ENCODE peak calls at places on chromosomes 2 and 18, in four cellular contexts. S, E, Y and A are unnamed samples.

GRCh38 chr18:47250415-47251046 is 929 bp downstream of the SKOR2 start:
- DNase-seq in Y (no peak), S (no peak), E (no peak), A (no peak)

GRCh38 chr18:417495-417894 is 83.0 kb downstream of the COLEC12 start:
- DNase-seq in Y (no peak), E (no peak), S (peak; percentile 59), A (no peak)

GRCh38 chr2:26693287-26693849 is 846 bp downstream of the KCNK3 start:
- DNase-seq in S (no peak), Y (no peak), E (no peak), A (no peak)

GRCh38 chr2:163812926-163813520 is 77.2 kb upstream of the FIGN start:
- DNase-seq in S (no peak), Y (no peak), E (no peak), A (no peak)

GRCh38 chr2:239881561-239882320 is 143.4 kb downstream of the NDUFA10 start:
- DNase-seq in Y (no peak), E (peak; percentile 15), S (peak; percentile 75), A (no peak)

GRCh38 chr18:58097127-58097906 is 53.3 kb downstream of the NEDD4L start:
- DNase-seq in S (peak; percentile 73), E (no peak), Y (no peak), A (no peak)

GRCh38 chr2:216789088-216789487 is 70.8 kb downstream of the TNP1 start:
- DNase-seq in Y (no peak), S (no peak), E (no peak), A (peak; percentile 78)

GRCh38 chr2:138948070-138948539 is 167.9 kb upstream of the NXPH2 start:
- DNase-seq in S (peak; percentile 45), E (peak; percentile 63), Y (no peak), A (no peak)

GRCh38 chr2:197307933-197308521 is 2.6 kb downstream of the ANKRD44 start:
- DNase-seq in E (no peak), S (no peak), Y (no peak), A (no peak)

GRCh38 chr2:109399061-109399460 is 214.7 kb downstream of the SEPTIN10 start:
- DNase-seq in Y (no peak), S (no peak), E (no peak), A (no peak)

GRCh38 chr2:10303174-10303633 is 500 bp downstream of the HPCAL1 start:
- DNase-seq in E (peak; percentile 26), Y (no peak), S (no peak), A (peak; percentile 63)

GRCh38 chr2:176081451-176081992 is 2.2 kb downstream of the EVX2 start:
- DNase-seq in Y (no peak), S (no peak), E (no peak), A (peak; percentile 52)

GRCh38 chr2:11292464-11293255 is 51.8 kb downstream of the ROCK2 start:
- DNase-seq in Y (no peak), S (peak; percentile 93), E (no peak), A (peak; percentile 60)

GRCh38 chr2:160561551-160562280 is 68.1 kb upstream of the RBMS1 start:
- DNase-seq in E (no peak), Y (no peak), S (no peak), A (no peak)

GRCh38 chr2:169300617-169301530 is 61.5 kb downstream of the LRP2 start:
- DNase-seq in E (no peak), S (no peak), Y (no peak), A (no peak)

GRCh38 chr2:12750166-12750905 is 33.6 kb downstream of the TRIB2 start:
- DNase-seq in E (no peak), Y (no peak), S (no peak), A (no peak)

GRCh38 chr2:191441761-191442160 is 196.6 kb downstream of the MYO1B start:
- DNase-seq in Y (no peak), E (no peak), S (no peak), A (no peak)

GRCh38 chr18:4453712-4454547 is 1.2 kb downstream of the DLGAP1 start:
- DNase-seq in S (no peak), E (no peak), Y (peak; percentile 69), A (no peak)

GRCh38 chr18:40868110-40868858 is 1086.8 kb upstream of the PIK3C3 start:
- DNase-seq in E (no peak), Y (no peak), S (peak; percentile 49), A (peak; percentile 63)

GRCh38 chr2:235614176-235614860 is 120.5 kb downstream of the AGAP1 start:
- DNase-seq in S (no peak), E (no peak), Y (no peak), A (peak; percentile 40)

GRCh38 chr18:76588591-76589303 is 93.7 kb upstream of the ZNF516 start:
- DNase-seq in E (peak; percentile 12), S (no peak), Y (no peak), A (no peak)

DNA sequence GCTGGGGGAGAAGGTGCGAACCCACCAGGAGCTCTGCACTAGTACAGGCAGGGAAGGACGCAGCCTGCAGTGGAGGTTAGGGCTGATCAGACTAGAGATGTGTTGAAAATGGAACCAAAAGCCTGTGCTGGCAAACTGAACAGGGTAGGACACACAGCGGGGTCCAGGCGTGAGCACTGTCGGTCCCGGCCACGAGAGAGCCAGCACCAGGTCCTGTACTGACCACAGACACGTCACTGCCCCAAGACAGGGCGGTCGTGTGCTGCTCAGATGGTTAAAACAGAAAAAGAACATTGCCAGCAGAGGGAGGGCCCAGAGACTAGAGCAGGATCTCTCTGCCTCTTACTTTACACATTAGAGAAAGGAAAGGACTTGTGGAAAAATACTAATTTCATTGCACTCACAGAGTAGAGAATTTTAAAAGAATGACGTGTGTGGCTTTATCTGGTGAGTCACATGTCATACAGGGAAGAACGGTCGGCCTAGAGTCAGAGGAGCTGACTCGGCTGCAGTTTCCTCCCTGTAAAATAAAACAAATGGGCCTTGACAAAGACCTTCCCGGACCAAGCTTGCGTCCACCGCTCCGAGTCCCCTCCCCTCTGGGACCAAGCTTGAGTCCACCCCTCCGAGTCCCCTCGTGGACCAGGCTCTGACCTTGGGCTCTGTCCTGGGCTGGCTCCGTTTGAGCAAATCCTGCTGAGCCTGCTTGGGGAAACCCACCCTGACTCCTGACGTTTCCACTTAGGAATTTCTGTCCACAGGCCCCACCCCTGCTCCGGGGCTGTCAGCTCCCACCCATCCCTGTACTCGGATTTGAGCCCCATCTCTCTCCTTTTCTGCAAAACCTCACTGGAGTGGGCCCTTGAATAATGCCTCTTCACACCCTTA is 16.7 kb upstream of the ADI1 start:
- DNase-seq in E (peak; percentile 60), S (peak; percentile 92), Y (peak; percentile 86), A (peak; percentile 67)
- TF ChIP-seq POLR2A in E (no peak), S (peak; percentile 90), Y (no peak), A (peak; percentile 36)

GRCh38 chr18:62170857-62171256 is 16.0 kb downstream of the PIGN start:
- DNase-seq in Y (no peak), S (no peak), E (no peak), A (no peak)

GRCh38 chr18:62164855-62165487 is 21.9 kb downstream of the PIGN start:
- DNase-seq in Y (no peak), E (no peak), S (no peak), A (no peak)

GRCh38 chr18:62164296-62164695 is 22.6 kb downstream of the PIGN start:
- DNase-seq in E (no peak), S (no peak), Y (no peak), A (no peak)

GRCh38 chr18:62165583-62165982 is 21.3 kb downstream of the PIGN start:
- DNase-seq in E (no peak), S (no peak), Y (no peak), A (no peak)
- TF ChIP-seq POLR2A in E (no peak), S (no peak), Y (no peak), A (no peak)

GRCh38 chr2:135530313-135531230 is at the start of gene ZRANB3:
- DNase-seq in Y (peak; percentile 96), S (peak; percentile 98), E (peak; percentile 94), A (peak; percentile 97)

GRCh38 chr2:135528006-135528405 is 3.0 kb downstream of the ZRANB3 start:
- DNase-seq in Y (no peak), E (no peak), S (no peak), A (no peak)

GRCh38 chr2:135525786-135526185 is 5.2 kb downstream of the ZRANB3 start:
- DNase-seq in Y (no peak), E (no peak), S (no peak), A (no peak)

GRCh38 chr2:135532581-135532980 is 1.3 kb downstream of the R3HDM1 start:
- DNase-seq in S (peak; percentile 5), Y (no peak), E (no peak), A (no peak)

GRCh38 chr2:135531231-135532197 is at the start of gene R3HDM1:
- DNase-seq in E (peak; percentile 100), Y (peak; percentile 97), S (peak; percentile 100), A (peak; percentile 99)
- TF ChIP-seq POLR2A in E (no peak), Y (no peak), S (peak; percentile 75), A (peak; percentile 32)

GRCh38 chr2:54555318-54555837 is 99.3 kb downstream of the SPTBN1 start:
- DNase-seq in S (no peak), E (no peak), Y (no peak), A (no peak)
- TF ChIP-seq POLR2A in S (no peak), E (no peak), Y (no peak), A (no peak)

GRCh38 chr2:101999122-101999789 is 7.5 kb downstream of the IL1R2 start:
- DNase-seq in E (no peak), S (no peak), Y (no peak), A (no peak)
- TF ChIP-seq POLR2A in E (no peak), S (no peak), Y (no peak), A (no peak)

GRCh38 chr18:67318651-67319050 is 197.9 kb downstream of the DSEL start:
- DNase-seq in Y (no peak), E (no peak), S (no peak), A (no peak)
- TF ChIP-seq POLR2A in Y (no peak), E (no peak), S (no peak), A (no peak)

GRCh38 chr18:67516432-67517223 is at the start of gene DSEL:
- DNase-seq in E (peak; percentile 96), Y (peak; percentile 99), S (peak; percentile 94), A (peak; percentile 99)
- TF ChIP-seq POLR2A in E (peak; percentile 9), Y (no peak), S (no peak), A (no peak)

GRCh38 chr18:25349131-25349925 is 2.6 kb downstream of the ZNF521 start:
- DNase-seq in Y (peak; percentile 81), S (peak; percentile 58), E (no peak), A (peak; percentile 50)
- TF ChIP-seq POLR2A in Y (no peak), S (no peak), E (no peak), A (no peak)